ENCODE peak calls at places on chromosomes 16 and 17, in eight cellular contexts. T, D, X, Q, V, H, L and U are unnamed samples.

GRCh38 chr16:7352114-7352513 is 19.5 kb downstream of the RBFOX1 start:
- DNase-seq in T (no peak), D (no peak), X (no peak), Q (no peak), V (no peak), H (no peak), L (no peak), U (no peak)

GRCh38 chr16:27515874-27516353 is 33.8 kb downstream of the GTF3C1 start:
- DNase-seq in T (no peak), D (peak), X (no peak), Q (no peak), V (no peak), H (peak), L (no peak), U (peak)

GRCh38 chr17:35345445-35345925 is 27.9 kb downstream of the SLFN11 start:
- DNase-seq in T (no peak), D (no peak), X (no peak), Q (no peak), V (no peak), H (no peak), L (no peak), U (no peak)

GRCh38 chr16:7393680-7394079 is 61.0 kb downstream of the RBFOX1 start:
- DNase-seq in T (no peak), D (no peak), X (no peak), Q (no peak), V (no peak), H (no peak), L (no peak), U (no peak)

GRCh38 chr17:15947976-15948752 is 3.2 kb downstream of the ADORA2B start:
- DNase-seq in T (no peak), D (no peak), X (no peak), Q (no peak), V (no peak), H (no peak), L (no peak), U (no peak)

GRCh38 chr17:64413505-64413904 is 22.8 kb upstream of the PECAM1 start:
- DNase-seq in T (no peak), D (no peak), X (no peak), Q (no peak), V (no peak), H (peak), L (no peak), U (no peak)

GRCh38 chr17:67223924-67224323 is 21.1 kb downstream of the HELZ start:
- DNase-seq in T (no peak), D (peak), X (no peak), Q (no peak), V (no peak), H (no peak), L (no peak), U (no peak)

GRCh38 chr17:65078441-65079160 is 22.1 kb upstream of the GNA13 start:
- DNase-seq in T (no peak), D (no peak), X (no peak), Q (no peak), V (peak), H (no peak), L (peak), U (peak)

GRCh38 chr17:82551779-82552457 is 32.4 kb downstream of the FOXK2 start:
- DNase-seq in T (peak), D (peak), X (peak), Q (no peak), V (peak), H (peak), L (peak), U (peak)

DNA sequence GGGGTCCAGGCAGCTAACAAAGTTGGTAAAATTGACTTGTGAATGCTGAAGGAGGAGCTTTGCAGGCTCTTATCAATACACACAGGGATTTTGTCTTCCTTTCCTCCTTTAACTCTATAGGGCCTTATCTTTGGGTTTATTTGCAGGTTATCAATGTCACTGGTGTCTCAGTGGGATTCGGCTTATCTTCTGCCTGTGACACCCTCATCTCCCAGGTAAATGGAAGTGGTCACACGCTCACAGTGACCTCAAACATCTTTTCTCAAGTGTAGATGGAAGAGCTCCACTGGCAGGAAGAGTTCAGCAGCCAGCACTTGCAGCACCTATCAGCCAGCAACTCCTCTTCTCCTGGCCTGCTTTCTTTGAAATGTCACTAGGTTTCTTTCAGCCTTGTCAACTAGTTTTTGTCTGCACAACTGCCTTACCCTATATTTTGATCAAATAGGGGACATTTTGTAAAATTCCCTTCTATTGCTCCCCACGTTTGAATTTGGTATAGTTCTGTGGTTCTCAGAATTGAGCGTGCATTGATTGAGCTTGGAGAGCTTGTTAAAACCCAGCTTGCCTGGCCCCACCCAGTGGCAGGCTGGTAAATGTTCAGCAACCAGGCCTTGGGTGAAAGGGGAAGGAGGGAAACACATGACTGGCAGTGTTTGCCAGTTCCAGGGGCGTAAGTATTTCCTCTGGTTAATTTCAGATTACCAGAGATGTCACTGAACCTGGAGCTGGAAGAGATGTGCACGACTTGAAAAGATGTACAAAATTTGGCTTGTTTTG is 12.8 kb downstream of the SLC47A1 start:
- DNase-seq in T (no peak), D (no peak), X (peak), Q (no peak), V (no peak), H (no peak), L (no peak), U (no peak)
- TF ChIP-seq CTCF in T (no peak), D (no peak), X (peak), Q (no peak), V (no peak), H (no peak), L (peak), U (no peak)

GRCh38 chr16:85835227-85835751 is 35.8 kb downstream of the COX4I1 start:
- DNase-seq in T (no peak), D (no peak), X (no peak), Q (no peak), V (no peak), H (no peak), L (no peak), U (no peak)

GRCh38 chr16:85833540-85833914 is 34.0 kb downstream of the COX4I1 start:
- DNase-seq in T (no peak), D (no peak), X (no peak), Q (no peak), V (no peak), H (no peak), L (no peak), U (no peak)

GRCh38 chr16:85829751-85830445 is 30.4 kb downstream of the COX4I1 start:
- DNase-seq in T (no peak), D (no peak), X (peak), Q (no peak), V (no peak), H (no peak), L (no peak), U (no peak)

GRCh38 chr16:85834741-85835140 is 35.2 kb downstream of the COX4I1 start:
- DNase-seq in T (no peak), D (no peak), X (no peak), Q (no peak), V (no peak), H (no peak), L (no peak), U (no peak)

DNA sequence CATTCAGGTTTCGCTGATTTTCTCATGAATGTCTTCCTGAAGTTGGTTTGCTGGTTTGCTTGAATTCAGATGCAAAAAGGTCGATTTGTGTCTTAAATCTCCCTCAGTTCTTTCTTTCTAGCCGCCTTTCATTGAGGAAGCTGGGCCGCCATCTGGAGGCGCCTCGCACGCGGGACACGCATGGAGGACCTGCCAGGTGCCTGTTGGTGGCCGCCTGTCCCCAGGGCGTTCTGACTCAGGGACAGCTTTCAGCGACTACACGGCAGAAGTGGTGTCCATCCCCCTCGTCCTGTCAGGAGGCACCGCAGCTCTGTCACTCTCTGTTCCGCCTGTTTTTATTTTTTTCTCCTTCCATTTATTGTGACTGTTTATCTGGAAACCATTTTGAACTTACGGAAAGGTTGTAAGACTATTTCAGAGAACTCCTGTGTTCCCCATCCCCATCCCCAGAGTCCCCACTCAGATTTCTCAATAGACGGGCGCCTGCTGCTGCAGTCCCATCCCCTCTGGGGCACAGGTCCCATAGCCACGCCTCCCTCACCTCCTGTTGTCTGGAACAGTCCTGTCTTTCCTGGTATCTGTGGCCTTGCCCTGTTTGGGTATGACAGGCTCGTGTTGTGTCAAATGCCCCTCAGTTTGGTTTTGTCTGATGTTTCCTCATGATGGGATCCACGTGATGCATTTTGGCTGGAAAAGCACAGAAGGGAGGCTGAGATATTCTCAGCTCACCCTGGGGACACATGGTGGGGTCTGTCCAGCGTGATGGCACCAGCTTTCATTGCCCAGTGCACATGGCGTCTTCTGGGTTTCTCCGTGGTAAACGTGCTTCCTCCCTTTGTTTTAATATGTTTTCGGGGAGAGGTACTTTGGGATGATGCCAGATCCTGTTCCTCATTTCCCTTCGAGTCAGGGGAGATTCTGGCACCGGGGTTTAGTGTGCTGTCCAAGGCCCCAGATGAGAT is 33.4 kb downstream of the COX4I1 start:
- DNase-seq in T (no peak), D (no peak), X (no peak), Q (no peak), V (no peak), H (peak), L (no peak), U (no peak)
- TF ChIP-seq CTCF in T (no peak), D (no peak), X (no peak), Q (no peak), V (no peak), H (peak), L (no peak), U (no peak)

DNA sequence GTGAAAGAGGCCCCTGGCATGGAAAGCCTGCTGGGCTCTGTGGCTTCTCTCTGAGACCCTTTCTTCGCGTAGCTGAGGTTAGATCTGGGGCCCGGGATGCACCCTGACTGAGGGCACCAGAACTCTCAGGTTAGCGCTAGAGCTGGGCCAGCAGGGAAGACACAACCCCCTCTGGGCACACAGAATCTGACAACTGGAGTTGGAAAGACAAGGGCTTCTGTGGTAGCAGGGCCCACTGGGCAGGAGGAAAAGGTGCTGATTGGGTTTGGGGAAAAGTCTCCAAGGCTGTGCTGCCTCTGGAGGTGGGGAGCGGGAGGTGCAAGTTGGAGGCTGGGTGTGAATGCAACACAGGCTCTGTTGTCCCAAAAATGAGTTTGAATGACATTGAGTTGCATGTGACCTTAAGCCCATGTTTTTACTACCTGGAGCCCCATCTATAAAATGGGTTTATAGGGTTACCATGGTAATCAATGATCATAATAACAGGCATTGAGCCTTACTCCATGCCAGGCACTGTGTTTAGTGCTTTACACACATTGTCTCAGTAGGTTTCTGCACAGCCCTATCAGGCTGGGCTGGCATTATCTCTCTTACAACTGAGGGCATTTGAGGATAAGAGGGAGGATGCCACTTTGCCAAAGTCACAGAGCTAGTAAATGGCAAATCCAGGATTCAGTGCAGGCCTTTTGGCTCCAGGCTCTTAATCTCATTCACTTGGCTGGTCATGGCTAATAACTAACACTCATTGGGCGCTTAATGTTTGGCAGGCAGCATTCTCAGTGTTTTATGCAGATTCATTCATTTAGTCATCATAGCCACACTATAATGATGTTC is 9.5 kb upstream of the IGFBP4 start:
- DNase-seq in T (no peak), D (no peak), X (no peak), Q (no peak), V (no peak), H (no peak), L (no peak), U (no peak)
- TF ChIP-seq CTCF in T (peak), D (peak), X (peak), Q (no peak), V (peak), H (peak), L (peak), U (peak)

GRCh38 chr17:50619489-50619888 is 15.2 kb upstream of the ABCC3 start:
- DNase-seq in T (no peak), D (no peak), X (no peak), Q (no peak), V (no peak), H (no peak), L (no peak), U (no peak)

GRCh38 chr17:50621562-50621961 is 13.1 kb upstream of the ABCC3 start:
- DNase-seq in T (no peak), D (no peak), X (no peak), Q (no peak), V (no peak), H (no peak), L (no peak), U (peak)

GRCh38 chr17:50618941-50619340 is 15.7 kb upstream of the ABCC3 start:
- DNase-seq in T (no peak), D (no peak), X (no peak), Q (no peak), V (no peak), H (no peak), L (no peak), U (no peak)

GRCh38 chr17:50620237-50620636 is 14.4 kb upstream of the ABCC3 start:
- DNase-seq in T (no peak), D (no peak), X (no peak), Q (no peak), V (no peak), H (no peak), L (no peak), U (no peak)

DNA sequence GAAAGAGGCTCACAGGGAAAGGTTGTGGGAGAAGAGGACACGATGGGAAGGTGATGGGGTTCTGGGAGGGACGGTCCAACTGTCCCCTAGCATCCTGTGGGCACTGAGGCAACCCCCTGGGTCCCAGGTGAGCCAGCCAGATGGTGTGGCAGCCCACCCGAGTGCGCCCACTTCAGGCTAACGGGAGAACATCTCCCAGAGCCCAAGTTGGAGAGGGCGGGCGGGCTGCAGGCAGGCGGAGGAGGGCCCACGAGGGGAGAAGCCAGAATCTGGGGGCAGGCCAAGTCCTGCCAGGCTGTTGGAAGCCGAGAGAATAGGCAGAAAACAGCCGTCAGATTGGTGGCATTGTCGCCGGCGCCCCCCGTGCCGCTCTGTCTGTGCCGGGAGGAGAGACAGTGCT is 13.8 kb upstream of the ABCC3 start:
- DNase-seq in T (no peak), D (no peak), X (no peak), Q (no peak), V (no peak), H (no peak), L (no peak), U (no peak)
- TF ChIP-seq CTCF in T (peak), D (no peak), X (no peak), Q (no peak), V (peak), H (no peak), L (peak), U (peak)

GRCh38 chr17:77375108-77375507 is 234.3 kb downstream of the SEC14L1 start:
- DNase-seq in T (no peak), D (no peak), X (no peak), Q (no peak), V (no peak), H (no peak), L (no peak), U (no peak)

GRCh38 chr17:77373298-77374169 is 232.8 kb downstream of the SEC14L1 start:
- DNase-seq in T (no peak), D (no peak), X (peak), Q (no peak), V (no peak), H (no peak), L (no peak), U (no peak)

GRCh38 chr17:77375526-77375916 is 234.8 kb downstream of the SEC14L1 start:
- DNase-seq in T (no peak), D (no peak), X (no peak), Q (no peak), V (no peak), H (no peak), L (no peak), U (no peak)

GRCh38 chr17:77372444-77373297 is 231.9 kb downstream of the SEC14L1 start:
- DNase-seq in T (peak), D (no peak), X (peak), Q (no peak), V (peak), H (peak), L (no peak), U (peak)

DNA sequence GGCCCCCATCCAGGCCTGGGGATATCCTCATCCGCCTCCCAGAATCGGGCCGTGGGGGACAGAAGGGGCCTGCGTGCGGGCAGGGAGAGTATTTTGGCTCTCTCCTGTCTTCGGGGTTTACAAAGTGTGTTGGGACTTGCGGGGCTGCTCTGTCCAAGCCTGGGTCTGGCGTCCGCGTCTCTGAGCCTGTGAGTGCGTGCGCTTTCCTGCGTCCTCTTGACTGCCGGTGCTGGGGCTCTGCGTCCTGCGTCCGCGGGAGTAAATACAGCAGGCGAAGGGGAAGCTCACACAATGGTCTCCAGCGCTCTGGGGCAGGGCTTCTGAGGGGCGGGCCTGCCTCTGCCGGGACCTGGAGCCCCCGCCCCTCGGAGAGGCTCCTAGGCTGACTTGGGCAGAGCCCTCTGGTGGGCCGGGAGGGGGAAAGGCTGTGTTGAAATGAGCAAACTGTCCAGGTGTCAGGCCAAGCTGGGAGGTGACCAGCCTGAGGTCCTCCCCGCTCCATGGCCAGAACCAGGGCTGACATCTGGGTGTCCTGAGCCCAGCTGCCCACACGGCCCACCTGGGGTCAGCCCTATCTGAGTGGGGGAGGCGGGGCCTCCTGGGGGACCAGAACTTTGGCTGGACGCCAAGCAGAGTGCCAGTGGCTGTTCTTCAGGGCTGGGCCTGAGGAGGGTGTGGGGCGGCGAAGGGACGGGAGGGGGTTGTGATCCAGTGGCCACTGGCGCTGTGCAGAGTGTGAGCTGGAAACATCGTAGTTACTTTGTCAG is 233.6 kb downstream of the SEC14L1 start:
- DNase-seq in T (peak), D (no peak), X (peak), Q (no peak), V (peak), H (no peak), L (peak), U (peak)
- TF ChIP-seq CTCF in T (peak), D (no peak), X (peak), Q (no peak), V (peak), H (no peak), L (peak), U (peak)

DNA sequence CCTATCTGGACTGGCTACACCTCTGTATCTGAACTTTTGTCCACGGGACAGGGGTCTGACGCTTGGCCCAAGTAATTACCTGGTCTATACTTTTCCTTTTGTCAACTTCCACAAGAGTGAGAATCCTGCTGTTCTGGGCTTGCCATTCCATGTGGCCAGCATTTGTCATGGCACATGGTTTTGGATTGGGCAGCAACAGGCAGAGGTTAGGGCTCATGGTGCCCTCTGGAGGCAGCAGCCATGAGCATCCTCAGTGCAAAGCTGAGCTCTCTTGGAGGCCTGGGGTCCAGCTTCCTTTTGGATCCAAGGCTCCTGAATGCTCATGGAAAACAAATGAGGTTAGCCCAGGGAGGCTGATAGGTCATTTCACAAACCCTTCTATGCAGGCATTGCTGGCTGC is 7.5 kb upstream of the EDC4 start:
- DNase-seq in T (no peak), D (peak), X (peak), Q (no peak), V (no peak), H (peak), L (no peak), U (peak)
- TF ChIP-seq CTCF in T (peak), D (peak), X (no peak), Q (no peak), V (peak), H (peak), L (peak), U (peak)